ENCODE peak calls at places on chromosomes 2 and 18, in five cellular contexts. G, Z, J, R and T are unnamed samples.

GRCh38 chr2:233519787-233520611 is 46.6 kb downstream of the USP40 start:
- DNase-seq in G (no peak), Z (no peak), J (no peak), R (no peak), T (no peak)

GRCh38 chr2:33215983-33216382 is 260.5 kb upstream of the RASGRP3 start:
- DNase-seq in Z (no peak), R (no peak), G (no peak), J (no peak), T (no peak)

GRCh38 chr2:23388756-23389514 is 4.0 kb downstream of the KLHL29 start:
- DNase-seq in R (no peak), G (no peak), Z (no peak), J (no peak), T (no peak)

GRCh38 chr2:239725551-239725890 is 299.6 kb downstream of the NDUFA10 start:
- DNase-seq in R (no peak), G (no peak), Z (no peak), J (no peak), T (no peak)

GRCh38 chr18:8709248-8710059 is 4.1 kb downstream of the MTCL1 start:
- DNase-seq in R (no peak), G (no peak), J (no peak), Z (no peak), T (no peak)

GRCh38 chr2:30230479-30230854 is 867 bp upstream of the LBH start:
- DNase-seq in J (no peak), G (peak), R (no peak), Z (peak), T (no peak)

GRCh38 chr2:216619411-216620393 is 13.5 kb upstream of the IGFBP2 start:
- DNase-seq in J (no peak), Z (peak), G (peak), R (no peak), T (no peak)

GRCh38 chr2:101831351-101831865 is 133.9 kb downstream of the MAP4K4 start:
- DNase-seq in R (no peak), Z (peak), G (peak), J (peak), T (no peak)

GRCh38 chr2:162073776-162074578 is at the start of gene DPP4:
- DNase-seq in Z (peak), G (peak), J (peak), R (no peak), T (no peak)

GRCh38 chr2:1750935-1751767 is 6.8 kb upstream of the PXDN start:
- DNase-seq in Z (peak), J (peak), G (peak), R (peak), T (no peak)

GRCh38 chr2:20012282-20013060 is at the start of gene MATN3:
- DNase-seq in J (no peak), Z (peak), R (no peak), G (no peak), T (no peak)

GRCh38 chr18:36901277-36901701 is 72.4 kb downstream of the KIAA1328 start:
- DNase-seq in J (no peak), G (no peak), Z (peak), R (no peak), T (no peak)

GRCh38 chr18:21196426-21196825 is 45.6 kb upstream of the GREB1L start:
- DNase-seq in G (no peak), J (no peak), Z (no peak), R (no peak), T (no peak)

GRCh38 chr2:190786404-190787166 is 94.0 kb upstream of the GLS start:
- DNase-seq in G (no peak), Z (peak), J (no peak), R (no peak), T (no peak)

GRCh38 chr2:239735829-239736357 is 289.2 kb downstream of the NDUFA10 start:
- DNase-seq in R (no peak), J (no peak), G (no peak), Z (no peak), T (no peak)

GRCh38 chr2:34936089-34936488 is 1337.0 kb upstream of the FAM98A start:
- DNase-seq in G (no peak), J (no peak), R (no peak), Z (no peak), T (no peak)

GRCh38 chr2:217106650-217107014 is 246.8 kb upstream of the TNP1 start:
- DNase-seq in R (no peak), J (no peak), G (no peak), Z (peak), T (no peak)

GRCh38 chr2:163735692-163736432 is at the start of gene FIGN:
- DNase-seq in G (peak), Z (peak), R (peak), J (no peak), T (no peak)

GRCh38 chr2:197868136-197868535 is 63.7 kb downstream of the PLCL1 start:
- DNase-seq in G (no peak), J (no peak), R (no peak), Z (no peak), T (no peak)

GRCh38 chr2:14759086-14759485 is 126.6 kb downstream of the LRATD1 start:
- DNase-seq in J (no peak), Z (no peak), R (no peak), G (no peak), T (no peak)

GRCh38 chr2:230714122-230714453 is 1.4 kb downstream of the CAB39 start:
- DNase-seq in R (no peak), Z (peak), G (peak), J (peak), T (no peak)

GRCh38 chr2:107001964-107002696 is 116.2 kb upstream of the ST6GAL2 start:
- DNase-seq in J (no peak), R (peak), Z (peak), G (no peak), T (no peak)

GRCh38 chr18:12948055-12948804 is 419 bp downstream of the SEH1L start:
- DNase-seq in G (peak), Z (peak), R (peak), J (peak), T (peak)

GRCh38 chr2:43370146-43370545 is 143.7 kb upstream of the ZFP36L2 start:
- DNase-seq in Z (no peak), G (no peak), J (no peak), R (no peak), T (no peak)

GRCh38 chr2:168160897-168161296 is 86.5 kb downstream of the STK39 start:
- DNase-seq in J (no peak), G (peak), R (no peak), Z (no peak), T (no peak)

GRCh38 chr2:55051026-55051866 is 995 bp upstream of the RTN4 start:
- DNase-seq in G (peak), Z (peak), R (peak), J (peak), T (peak)

GRCh38 chr2:61887684-61888303 is 662 bp downstream of the CCT4 start:
- DNase-seq in R (no peak), Z (peak), G (no peak), J (no peak), T (no peak)

GRCh38 chr2:2574401-2575184 is 243.5 kb upstream of the MYT1L start:
- DNase-seq in J (no peak), G (no peak), R (no peak), Z (no peak), T (no peak)

GRCh38 chr2:232473467-232473890 is 14.2 kb downstream of the ECEL1 start:
- DNase-seq in G (no peak), J (no peak), R (no peak), Z (peak), T (no peak)